ENCODE peak calls at places on chromosomes 11 and 22, in four cellular contexts. L is naive thymus-derived CD8-positive, alpha-beta T cell; F is right atrium auricular region; Q is ACHN. Z is an unnamed sample.

GRCh38 chr11:61851128-61851899 is 23.2 kb downstream of the FADS2 start:
- DNase-seq in L (no peak), F (peak), Q (no peak), Z (no peak)

GRCh38 chr11:73978576-73979086 is 4.0 kb downstream of the UCP2 start:
- DNase-seq in Q (no peak), F (no peak), L (no peak), Z (no peak)

GRCh38 chr11:111438846-111439520 is 59.9 kb upstream of the POU2AF1 start:
- DNase-seq in F (no peak), Q (no peak), L (no peak), Z (no peak)

GRCh38 chr11:93572621-93573020 is 29.4 kb upstream of the SMCO4 start:
- DNase-seq in L (no peak), F (no peak), Q (no peak), Z (no peak)

GRCh38 chr11:120375076-120375475 is 38.9 kb downstream of the ARHGEF12 start:
- DNase-seq in F (no peak), L (no peak), Q (no peak), Z (no peak)

GRCh38 chr22:40703731-40704130 is 24.4 kb downstream of the MCHR1 start:
- DNase-seq in F (no peak), L (no peak), Q (no peak), Z (no peak)

GRCh38 chr11:61129608-61130523 is 27.6 kb downstream of the CD5 start:
- DNase-seq in Q (peak), L (peak), F (peak), Z (no peak)

GRCh38 chr22:44033689-44034088 is 9.6 kb downstream of the PARVB start:
- DNase-seq in L (no peak), Q (no peak), F (no peak), Z (no peak)

GRCh38 chr11:17528181-17528691 is 16.0 kb downstream of the USH1C start:
- DNase-seq in Q (peak), F (no peak), L (peak), Z (no peak)

GRCh38 chr11:76074178-76075112 is 131.9 kb downstream of the WNT11 start:
- DNase-seq in F (no peak), L (no peak), Q (no peak), Z (no peak)

GRCh38 chr11:641806-642370 is 4.8 kb downstream of the DRD4 start:
- DNase-seq in F (no peak), Q (no peak), L (no peak), Z (no peak)

GRCh38 chr11:107708787-107709186 is 3.1 kb downstream of the SLN start:
- DNase-seq in L (no peak), Q (no peak), F (no peak), Z (no peak)

GRCh38 chr11:44130751-44131150 is 35.3 kb downstream of the EXT2 start:
- DNase-seq in F (no peak), Q (no peak), L (no peak), Z (no peak)

GRCh38 chr22:40196628-40197027 is 18.9 kb downstream of the TNRC6B start:
- DNase-seq in F (no peak), Q (peak), L (no peak), Z (no peak)

GRCh38 chr22:48751539-48752437 is 1075.9 kb downstream of the BRD1 start:
- DNase-seq in Q (no peak), F (peak), L (no peak), Z (peak)

GRCh38 chr11:74641905-74642304 is 49.5 kb downstream of the POLD3 start:
- DNase-seq in F (no peak), L (no peak), Q (no peak), Z (peak)

GRCh38 chr11:7690648-7691047 is 15.6 kb downstream of the OVCH2 start:
- DNase-seq in L (no peak), Q (no peak), F (no peak), Z (no peak)

GRCh38 chr11:28625532-28625931 is 517.3 kb downstream of the METTL15 start:
- DNase-seq in Q (no peak), F (no peak), L (no peak), Z (no peak)

GRCh38 chr11:102345923-102346322 is 1.1 kb upstream of the BIRC2 start:
- DNase-seq in Q (peak), F (no peak), L (no peak), Z (no peak)

GRCh38 chr11:1559103-1559951 is 12.7 kb downstream of the DUSP8 start:
- DNase-seq in Q (peak), L (no peak), F (peak), Z (no peak)

GRCh38 chr11:17504330-17505107 is 27.9 kb upstream of the ABCC8 start:
- DNase-seq in Q (peak), F (peak), L (peak), Z (no peak)

Z was measured in vagina.